ENCODE peak calls at places on chromosome 1, in seven cellular contexts. E is vagina, J is astrocyte, V is RPMI7951, B is AG09319, Q is T-helper 1 cell, C is NCI-H2081. K is an unnamed sample.

GRCh38 chr1:183242556-183242955 is 56.5 kb downstream of the LAMC2 start:
- DNase-seq in E (no peak), J (no peak), V (no peak), B (peak), Q (no peak), C (no peak), K (no peak)

GRCh38 chr1:67939942-67940341 is 106.7 kb upstream of the GNG12 start:
- DNase-seq in E (no peak), J (no peak), V (no peak), B (no peak), Q (no peak), C (no peak), K (no peak)

GRCh38 chr1:6497215-6497866 is 5.9 kb upstream of the PLEKHG5 start:
- DNase-seq in E (no peak), J (no peak), V (peak), B (no peak), Q (peak), C (peak), K (peak)

GRCh38 chr1:1197551-1198422 is 8.6 kb downstream of the TNFRSF18 start:
- DNase-seq in E (no peak), J (no peak), V (no peak), B (no peak), Q (peak), C (no peak), K (no peak)

GRCh38 chr1:21077085-21077484 is 99.6 kb downstream of the EIF4G3 start:
- DNase-seq in E (no peak), J (peak), V (peak), B (no peak), Q (no peak), C (no peak), K (peak)

GRCh38 chr1:193538690-193539089 is 352.3 kb upstream of the B3GALT2 start:
- DNase-seq in E (no peak), J (no peak), V (no peak), B (no peak), Q (no peak), C (no peak), K (no peak)

GRCh38 chr1:108208724-108209404 is 8.7 kb upstream of the SLC25A24 start:
- DNase-seq in E (no peak), J (no peak), V (peak), B (no peak), Q (no peak), C (no peak), K (no peak)

GRCh38 chr1:30919025-30919881 is 10.7 kb upstream of the SDC3 start:
- DNase-seq in E (peak), J (peak), V (peak), B (no peak), Q (no peak), C (no peak), K (peak)

GRCh38 chr1:13662498-13662897 is 37.5 kb upstream of the PRDM2 start:
- DNase-seq in E (no peak), J (peak), V (peak), B (peak), Q (no peak), C (no peak), K (peak)

GRCh38 chr1:63363014-63363413 is 4.4 kb upstream of the ALG6 start:
- DNase-seq in E (no peak), J (no peak), V (no peak), B (no peak), Q (no peak), C (no peak), K (no peak)

GRCh38 chr1:46613661-46614603 is 2.7 kb downstream of the MOB3C start:
- DNase-seq in E (no peak), J (peak), V (peak), B (peak), Q (peak), C (no peak), K (peak)

GRCh38 chr1:191498318-191498717 is 659.9 kb upstream of the RGS18 start:
- DNase-seq in E (no peak), J (peak), V (no peak), B (no peak), Q (no peak), C (no peak), K (peak)

GRCh38 chr1:163071381-163072255 is 2.5 kb downstream of the RGS4 start:
- DNase-seq in E (no peak), J (peak), V (peak), B (peak), Q (peak), C (peak), K (peak)

GRCh38 chr1:1387098-1388077 is 11.7 kb downstream of the CCNL2 start:
- DNase-seq in E (no peak), J (no peak), V (no peak), B (no peak), Q (no peak), C (no peak), K (no peak)

GRCh38 chr1:34787461-34788420 is 5.1 kb upstream of the GJA4 start:
- DNase-seq in E (no peak), J (no peak), V (peak), B (no peak), Q (no peak), C (no peak), K (peak)

GRCh38 chr1:23337869-23338268 is 6.2 kb downstream of the HNRNPR start:
- DNase-seq in E (no peak), J (peak), V (no peak), B (no peak), Q (no peak), C (no peak), K (peak)

GRCh38 chr1:204043680-204044079 is 29.2 kb upstream of the SOX13 start:
- DNase-seq in E (no peak), J (no peak), V (no peak), B (no peak), Q (no peak), C (no peak), K (no peak)

GRCh38 chr1:153532161-153532560 is 3.6 kb downstream of the S100A6 start:
- DNase-seq in E (no peak), J (no peak), V (no peak), B (no peak), Q (no peak), C (no peak), K (no peak)

GRCh38 chr1:200103961-200104583 is 76.6 kb downstream of the NR5A2 start:
- DNase-seq in E (no peak), J (no peak), V (no peak), B (no peak), Q (no peak), C (no peak), K (no peak)

GRCh38 chr1:154178856-154179811 is 12.8 kb downstream of the TPM3 start:
- DNase-seq in E (no peak), J (no peak), V (peak), B (no peak), Q (no peak), C (no peak), K (peak)

GRCh38 chr1:155938220-155938627 is 3.2 kb upstream of the RXFP4 start:
- DNase-seq in E (no peak), J (peak), V (peak), B (no peak), Q (no peak), C (peak), K (peak)

GRCh38 chr1:8520483-8520966 is 202.6 kb downstream of the SLC45A1 start:
- DNase-seq in E (no peak), J (peak), V (peak), B (no peak), Q (no peak), C (no peak), K (no peak)

GRCh38 chr1:163066168-163066567 is 3.0 kb upstream of the RGS4 start:
- DNase-seq in E (no peak), J (no peak), V (no peak), B (no peak), Q (no peak), C (no peak), K (no peak)

GRCh38 chr1:50335036-50335435 is 88.2 kb downstream of the DMRTA2 start:
- DNase-seq in E (no peak), J (no peak), V (no peak), B (no peak), Q (no peak), C (no peak), K (no peak)

GRCh38 chr1:59020151-59020997 is 236.5 kb upstream of the JUN start:
- DNase-seq in E (peak), J (peak), V (peak), B (peak), Q (peak), C (no peak), K (peak)

GRCh38 chr1:52328615-52329014 is 37.4 kb downstream of the CC2D1B start:
- DNase-seq in E (no peak), J (peak), V (no peak), B (no peak), Q (no peak), C (no peak), K (peak)

GRCh38 chr1:197171531-197171930 is 25.1 kb upstream of the ASPM start:
- DNase-seq in E (no peak), J (no peak), V (no peak), B (no peak), Q (no peak), C (no peak), K (peak)

GRCh38 chr1:21550097-21550496 is 40.9 kb downstream of the ALPL start:
- DNase-seq in E (no peak), J (peak), V (peak), B (no peak), Q (no peak), C (no peak), K (peak)

GRCh38 chr1:109771712-109772657 is 8.3 kb upstream of the EPS8L3 start:
- DNase-seq in E (no peak), J (no peak), V (no peak), B (no peak), Q (no peak), C (no peak), K (no peak)

GRCh38 chr1:89065077-89065868 is at the start of gene GBP1:
- DNase-seq in E (no peak), J (peak), V (peak), B (peak), Q (no peak), C (no peak), K (peak)

GRCh38 chr1:199742547-199742946 is 285.0 kb upstream of the NR5A2 start:
- DNase-seq in E (no peak), J (peak), V (peak), B (peak), Q (no peak), C (no peak), K (peak)

GRCh38 chr1:44802306-44803061 is 2.3 kb downstream of the PLK3 start:
- DNase-seq in E (no peak), J (no peak), V (no peak), B (no peak), Q (no peak), C (no peak), K (no peak)

GRCh38 chr1:89261926-89262540 is 10.6 kb downstream of the GBP5 start:
- DNase-seq in E (no peak), J (peak), V (no peak), B (no peak), Q (no peak), C (peak), K (no peak)

GRCh38 chr1:21277178-21277577 is 13.1 kb downstream of the ECE1 start:
- DNase-seq in E (peak), J (no peak), V (no peak), B (no peak), Q (no peak), C (no peak), K (no peak)

GRCh38 chr1:34983700-34984355 is 1.3 kb downstream of the TMEM35B start:
- DNase-seq in E (no peak), J (peak), V (no peak), B (no peak), Q (no peak), C (no peak), K (peak)